ENCODE peak calls at places on chromosome 7, in four cellular contexts. P is nephron progenitor cell, G is cortex of kidney, R is tibial artery. C is an unnamed sample.
A peak's percentile ranks its signal among the peaks of the same experiment; 100 is the strongest.

GRCh38 chr7:12066004-12066403 is 145.1 kb upstream of the TMEM106B start:
- DNase-seq in P (no peak), G (no peak), R (no peak), C (no peak)

GRCh38 chr7:101676956-101677355 is 47.9 kb upstream of the MYL10 start:
- DNase-seq in P (no peak), G (no peak), R (no peak), C (no peak)

GRCh38 chr7:111987115-111987826 is 218.9 kb downstream of the DOCK4 start:
- DNase-seq in P (no peak), G (no peak), R (no peak), C (no peak)

GRCh38 chr7:23470290-23471089 is at the start of gene IGF2BP3:
- DNase-seq in P (peak; percentile 80), G (no peak), R (no peak), C (no peak)

GRCh38 chr7:143910473-143911248 is 8.7 kb upstream of the TCAF1 start:
- DNase-seq in P (no peak), G (no peak), R (no peak), C (no peak)

GRCh38 chr7:31096882-31097258 is 44.8 kb downstream of the ADCYAP1R1 start:
- DNase-seq in P (no peak), G (no peak), R (no peak), C (no peak)

GRCh38 chr7:122886357-122887081 is at the start of gene CADPS2:
- DNase-seq in P (peak; percentile 78), G (peak; percentile 14), R (peak; percentile 86), C (peak; percentile 13)

GRCh38 chr7:35992436-35992835 is 160.6 kb upstream of the EEPD1 start:
- DNase-seq in P (no peak), G (no peak), R (no peak), C (no peak)

GRCh38 chr7:47508389-47509380 is 73.2 kb downstream of the TNS3 start:
- DNase-seq in P (no peak), G (no peak), R (peak; percentile 16), C (no peak)

GRCh38 chr7:137975223-137975622 is 26.7 kb downstream of the CREB3L2 start:
- DNase-seq in P (no peak), G (no peak), R (peak; percentile 60), C (no peak)

GRCh38 chr7:28607179-28607578 is 194.9 kb downstream of the CREB5 start:
- DNase-seq in P (no peak), G (no peak), R (no peak), C (no peak)

GRCh38 chr7:150959739-150960734 is 18.1 kb downstream of the KCNH2 start:
- DNase-seq in P (peak; percentile 1), G (no peak), R (no peak), C (no peak)

GRCh38 chr7:55478700-55479099 is 93.6 kb downstream of the VOPP1 start:
- DNase-seq in P (no peak), G (no peak), R (no peak), C (no peak)

GRCh38 chr7:83648464-83649241 is at the start of gene SEMA3E:
- DNase-seq in P (peak; percentile 24), G (no peak), R (no peak), C (no peak)

GRCh38 chr7:141208539-141208938 is 134.7 kb downstream of the TMEM178B start:
- DNase-seq in P (no peak), G (no peak), R (no peak), C (no peak)

GRCh38 chr7:29099896-29100847 is 46.2 kb downstream of the CPVL start:
- DNase-seq in P (no peak), G (no peak), R (no peak), C (no peak)

GRCh38 chr7:155166673-155167370 is 96.7 kb downstream of the HTR5A start:
- DNase-seq in P (no peak), G (no peak), R (no peak), C (no peak)

GRCh38 chr7:3301831-3302618 is 973 bp downstream of the SDK1 start:
- DNase-seq in P (peak; percentile 49), G (no peak), R (no peak), C (no peak)

GRCh38 chr7:107843184-107843583 is 40.2 kb upstream of the SLC26A3 start:
- DNase-seq in P (no peak), G (no peak), R (no peak), C (no peak)

GRCh38 chr7:141431143-141431479 is 120.1 kb upstream of the AGK start:
- DNase-seq in P (no peak), G (no peak), R (no peak), C (no peak)

GRCh38 chr7:131034166-131034881 is 293.4 kb upstream of the MKLN1 start:
- DNase-seq in P (no peak), G (no peak), R (no peak), C (peak; percentile 37)

GRCh38 chr7:29377718-29378117 is 183.1 kb downstream of the CHN2 start:
- DNase-seq in P (no peak), G (no peak), R (no peak), C (no peak)

GRCh38 chr7:1647961-1648631 is 22.0 kb upstream of the ELFN1 start:
- DNase-seq in P (peak; percentile 47), G (no peak), R (no peak), C (peak; percentile 45)

GRCh38 chr7:27605689-27606269 is 56.9 kb downstream of the HIBADH start:
- DNase-seq in P (no peak), G (no peak), R (no peak), C (no peak)

GRCh38 chr7:107118109-107118900 is 50.5 kb upstream of the HBP1 start:
- DNase-seq in P (no peak), G (no peak), R (no peak), C (no peak)

GRCh38 chr7:45072131-45073030 is 16.4 kb downstream of the NACAD start:
- DNase-seq in P (no peak), G (no peak), R (no peak), C (no peak)

GRCh38 chr7:1187127-1187526 is 27.1 kb upstream of the ZFAND2A start:
- DNase-seq in P (no peak), G (no peak), R (no peak), C (no peak)

GRCh38 chr7:74481458-74482324 is 28.0 kb downstream of the GTF2IRD1 start:
- DNase-seq in P (no peak), G (no peak), R (no peak), C (no peak)

GRCh38 chr7:139777948-139778841 is at the start of gene HIPK2:
- DNase-seq in P (peak; percentile 84), G (no peak), R (peak; percentile 75), C (no peak)

GRCh38 chr7:100582650-100583049 is 3.3 kb downstream of the LRCH4 start:
- DNase-seq in P (no peak), G (no peak), R (no peak), C (no peak)

GRCh38 chr7:102272075-102272916 is 14.4 kb upstream of the SH2B2 start:
- DNase-seq in P (peak; percentile 89), G (no peak), R (peak; percentile 73), C (peak; percentile 8)

GRCh38 chr7:105270117-105270516 is 118.6 kb downstream of the SRPK2 start:
- DNase-seq in P (no peak), G (no peak), R (no peak), C (peak; percentile 5)